ENCODE peak calls at places on chromosomes 5 and 9, in six cellular contexts. D is T-helper 17 cell, M is hippocampal formation, S is NCI-H510A treated with DMSO at 0.1 percent for 48 hours, O is NAMALWA, B is HTR-8/SVneo. K is an unnamed sample.

GRCh38 chr5:170565077-170565476 is 61.3 kb downstream of the KCNIP1 start:
- DNase-seq in D (no peak), M (peak; percentile 92), S (no peak), O (no peak), B (no peak), K (no peak)

GRCh38 chr5:59354274-59354673 is 539.3 kb downstream of the PDE4D start:
- DNase-seq in D (no peak), M (no peak), S (no peak), O (no peak), B (no peak), K (no peak)

GRCh38 chr9:136117291-136118060 is 1.2 kb downstream of the TMEM250 start:
- DNase-seq in D (no peak), M (no peak), S (no peak), O (peak; percentile 48), B (no peak), K (peak; percentile 63)

GRCh38 chr5:39640552-39640951 is 215.8 kb upstream of the DAB2 start:
- DNase-seq in D (no peak), M (no peak), S (no peak), O (no peak), B (no peak), K (no peak)

GRCh38 chr5:11396867-11397266 is 507.4 kb downstream of the CTNND2 start:
- DNase-seq in D (no peak), M (no peak), S (no peak), O (no peak), B (no peak), K (no peak)

GRCh38 chr5:51495672-51496071 is 112.4 kb downstream of the ISL1 start:
- DNase-seq in D (no peak), M (no peak), S (no peak), O (no peak), B (peak; percentile 57), K (no peak)

GRCh38 chr9:137051145-137051724 is 2.6 kb downstream of the ENTPD2 start:
- DNase-seq in D (no peak), M (no peak), S (no peak), O (no peak), B (no peak), K (no peak)

GRCh38 chr5:59943721-59944120 is 50.2 kb upstream of the PDE4D start:
- DNase-seq in D (no peak), M (no peak), S (no peak), O (no peak), B (no peak), K (no peak)

GRCh38 chr9:115341401-115341800 is 223.4 kb upstream of the TNC start:
- DNase-seq in D (no peak), M (no peak), S (no peak), O (no peak), B (no peak), K (no peak)

GRCh38 chr9:79974806-79975422 is 403.1 kb downstream of the TLE4 start:
- DNase-seq in D (no peak), M (no peak), S (peak; percentile 16), O (no peak), B (no peak), K (no peak)

GRCh38 chr5:169581580-169582227 is 1.9 kb upstream of the SPDL1 start:
- DNase-seq in D (peak; percentile 9), M (peak; percentile 52), S (peak; percentile 15), O (peak; percentile 86), B (peak; percentile 43), K (peak; percentile 49)

GRCh38 chr5:69502375-69503143 is 10.0 kb downstream of the OCLN start:
- DNase-seq in D (no peak), M (no peak), S (no peak), O (no peak), B (peak; percentile 60), K (no peak)

GRCh38 chr9:106966481-106966880 is 103.5 kb downstream of the ZNF462 start:
- DNase-seq in D (no peak), M (no peak), S (no peak), O (no peak), B (no peak), K (no peak)

GRCh38 chr9:25678147-25678666 is at the start of gene TUSC1:
- DNase-seq in D (no peak), M (peak; percentile 71), S (no peak), O (no peak), B (peak; percentile 60), K (peak; percentile 39)

GRCh38 chr9:107712390-107712789 is 222.8 kb upstream of the KLF4 start:
- DNase-seq in D (no peak), M (no peak), S (no peak), O (no peak), B (peak; percentile 30), K (no peak)

GRCh38 chr9:124390812-124391658 is 24.2 kb downstream of the PSMB7 start:
- DNase-seq in D (no peak), M (no peak), S (peak; percentile 86), O (no peak), B (peak; percentile 34), K (no peak)

K was measured in GM20000.